ENCODE peak calls at places on chromosomes 13 and 19, in five cellular contexts. Z, G, T, Q and J are unnamed samples.

GRCh38 chr13:41284512-41285288 is 21.3 kb upstream of the MTRF1 start:
- DNase-seq in Z (no peak), G (no peak), T (no peak), Q (no peak), J (no peak)

GRCh38 chr13:102599451-102600012 is 2.7 kb downstream of the TPP2 start:
- DNase-seq in Z (no peak), G (no peak), T (no peak), Q (no peak), J (no peak)

GRCh38 chr13:110511509-110512181 is 49.9 kb downstream of the RAB20 start:
- DNase-seq in Z (no peak), G (no peak), T (no peak), Q (peak), J (no peak)

GRCh38 chr19:30449191-30449590 is 77.0 kb downstream of the ZNF536 start:
- DNase-seq in Z (no peak), G (no peak), T (no peak), Q (no peak), J (no peak)

GRCh38 chr19:7199613-7200533 is 94.3 kb downstream of the INSR start:
- DNase-seq in Z (no peak), G (peak), T (no peak), Q (no peak), J (no peak)

GRCh38 chr13:28438598-28439334 is 56.2 kb downstream of the FLT1 start:
- DNase-seq in Z (no peak), G (no peak), T (no peak), Q (no peak), J (peak)

GRCh38 chr13:35927554-35927953 is 203.6 kb downstream of the DCLK1 start:
- DNase-seq in Z (no peak), G (no peak), T (no peak), Q (no peak), J (no peak)

GRCh38 chr19:40754611-40755247 is 3.7 kb downstream of the SNRPA start:
- DNase-seq in Z (no peak), G (peak), T (no peak), Q (no peak), J (no peak)

GRCh38 chr13:47039106-47039505 is 142.3 kb upstream of the HTR2A start:
- DNase-seq in Z (no peak), G (no peak), T (no peak), Q (no peak), J (no peak)

GRCh38 chr19:1247747-1248453 is 483 bp upstream of the MIDN start:
- DNase-seq in Z (peak), G (peak), T (peak), Q (peak), J (peak)

GRCh38 chr13:73059460-73060250 is 850 bp downstream of the KLF5 start:
- DNase-seq in Z (no peak), G (no peak), T (peak), Q (peak), J (peak)

GRCh38 chr13:112687836-112688559 is 1.8 kb upstream of the ATP11A start:
- DNase-seq in Z (no peak), G (no peak), T (no peak), Q (no peak), J (no peak)

GRCh38 chr13:113184568-113185440 is 23.7 kb downstream of the PCID2 start:
- DNase-seq in Z (no peak), G (no peak), T (no peak), Q (no peak), J (no peak)

GRCh38 chr13:41402695-41403511 is 54.4 kb upstream of the RGCC start:
- DNase-seq in Z (no peak), G (no peak), T (no peak), Q (no peak), J (peak)

GRCh38 chr13:52926971-52927370 is 78.5 kb upstream of the PCDH8 start:
- DNase-seq in Z (no peak), G (no peak), T (no peak), Q (no peak), J (no peak)

GRCh38 chr13:41842029-41842428 is 118.9 kb downstream of the VWA8 start:
- DNase-seq in Z (no peak), G (no peak), T (no peak), Q (no peak), J (no peak)

GRCh38 chr19:17073869-17074627 is 1.2 kb downstream of the HAUS8 start:
- DNase-seq in Z (no peak), G (peak), T (no peak), Q (peak), J (peak)
- H3K4me3 ChIP-seq in Z (peak), G (peak), T (peak), Q (peak), J (peak)

GRCh38 chr13:24931450-24932217 is 164.3 kb upstream of the PABPC3 start:
- DNase-seq in Z (no peak), G (no peak), T (no peak), Q (no peak), J (peak)
- H3K4me3 ChIP-seq in Z (no peak), G (no peak), T (no peak), Q (no peak), J (peak)

GRCh38 chr13:101181076-101181685 is 235.1 kb downstream of the NALCN start:
- DNase-seq in Z (no peak), G (no peak), T (no peak), Q (no peak), J (no peak)

GRCh38 chr13:101178394-101178793 is 237.9 kb downstream of the NALCN start:
- DNase-seq in Z (no peak), G (no peak), T (no peak), Q (no peak), J (no peak)

GRCh38 chr13:101179021-101179420 is 237.3 kb downstream of the NALCN start:
- DNase-seq in Z (no peak), G (no peak), T (no peak), Q (no peak), J (no peak)
- H3K4me3 ChIP-seq in Z (no peak), G (no peak), T (no peak), Q (no peak), J (no peak)

GRCh38 chr13:48251616-48252081 is 18.6 kb downstream of the ITM2B start:
- DNase-seq in Z (no peak), G (no peak), T (no peak), Q (no peak), J (no peak)
- H3K4me3 ChIP-seq in Z (no peak), G (no peak), T (no peak), Q (no peak), J (no peak)

GRCh38 chr19:12970070-12970820 is 869 bp downstream of the DAND5 start:
- DNase-seq in Z (peak), G (no peak), T (no peak), Q (no peak), J (no peak)

GRCh38 chr19:12967907-12968306 is 1.5 kb upstream of the DAND5 start:
- DNase-seq in Z (no peak), G (no peak), T (no peak), Q (no peak), J (no peak)

GRCh38 chr19:12965017-12965811 is 4.2 kb upstream of the DAND5 start:
- DNase-seq in Z (peak), G (peak), T (peak), Q (peak), J (peak)

GRCh38 chr19:12969292-12969988 is at the start of gene DAND5:
- DNase-seq in Z (peak), G (no peak), T (no peak), Q (no peak), J (no peak)

GRCh38 chr19:12965812-12966135 is 3.6 kb upstream of the DAND5 start:
- DNase-seq in Z (no peak), G (no peak), T (no peak), Q (no peak), J (no peak)
- H3K4me3 ChIP-seq in Z (peak), G (peak), T (no peak), Q (no peak), J (no peak)

GRCh38 chr19:3882041-3882384 is 1.5 kb downstream of the ATCAY start:
- DNase-seq in Z (no peak), G (no peak), T (no peak), Q (no peak), J (no peak)
- H3K4me3 ChIP-seq in Z (peak), G (no peak), T (no peak), Q (no peak), J (peak)

GRCh38 chr13:21686761-21687391 is 16.0 kb downstream of the FGF9 start:
- DNase-seq in Z (no peak), G (no peak), T (no peak), Q (no peak), J (no peak)
- H3K4me3 ChIP-seq in Z (no peak), G (no peak), T (no peak), Q (no peak), J (no peak)

GRCh38 chr19:50660083-50660366 is 10.8 kb downstream of the C19orf81 start:
- DNase-seq in Z (no peak), G (no peak), T (no peak), Q (no peak), J (no peak)
- H3K4me3 ChIP-seq in Z (no peak), G (no peak), T (no peak), Q (no peak), J (peak)